ENCODE peak calls at places on chromosomes 11 and 22, in five cellular contexts. One of them, this sample, is unnamed.

GRCh38 chr11:130032931-130033330 is 30.3 kb upstream of the PRDM10 start:
- DNase-seq in lower leg skin: no peak
- DNase-seq in AG04449: no peak
- DNase-seq in fibroblast of lung: no peak
- DNase-seq in fibroblast of the aortic adventitia: no peak
- DNase-seq in this sample: no peak

GRCh38 chr22:47124451-47124881 is 362.0 kb downstream of the TBC1D22A start:
- DNase-seq in lower leg skin: no peak
- DNase-seq in AG04449: no peak
- DNase-seq in fibroblast of lung: no peak
- DNase-seq in fibroblast of the aortic adventitia: no peak
- DNase-seq in this sample: no peak

GRCh38 chr11:82003671-82004148 is 730.0 kb downstream of the FAM181B start:
- DNase-seq in lower leg skin: no peak
- DNase-seq in AG04449: no peak
- DNase-seq in fibroblast of lung: peak
- DNase-seq in fibroblast of the aortic adventitia: peak
- DNase-seq in this sample: peak

GRCh38 chr11:17700991-17701390 is 18.4 kb upstream of the MYOD1 start:
- DNase-seq in lower leg skin: no peak
- DNase-seq in AG04449: no peak
- DNase-seq in fibroblast of lung: no peak
- DNase-seq in fibroblast of the aortic adventitia: no peak
- DNase-seq in this sample: peak

GRCh38 chr22:37371491-37371890 is 55.8 kb downstream of the ELFN2 start:
- DNase-seq in lower leg skin: no peak
- DNase-seq in AG04449: no peak
- DNase-seq in fibroblast of lung: no peak
- DNase-seq in fibroblast of the aortic adventitia: no peak
- DNase-seq in this sample: no peak

GRCh38 chr11:104093426-104094280 is 57.2 kb downstream of the DDI1 start:
- DNase-seq in lower leg skin: no peak
- DNase-seq in AG04449: no peak
- DNase-seq in fibroblast of lung: no peak
- DNase-seq in fibroblast of the aortic adventitia: peak
- DNase-seq in this sample: no peak

GRCh38 chr11:46359936-46360335 is 12.7 kb downstream of the DGKZ start:
- DNase-seq in lower leg skin: no peak
- DNase-seq in AG04449: no peak
- DNase-seq in fibroblast of lung: no peak
- DNase-seq in fibroblast of the aortic adventitia: no peak
- DNase-seq in this sample: no peak

GRCh38 chr11:32792948-32793475 is 1.4 kb downstream of the CCDC73 start:
- DNase-seq in lower leg skin: peak
- DNase-seq in AG04449: no peak
- DNase-seq in fibroblast of lung: peak
- DNase-seq in fibroblast of the aortic adventitia: peak
- DNase-seq in this sample: peak

GRCh38 chr11:100991541-100991940 is 138.1 kb downstream of the PGR start:
- DNase-seq in lower leg skin: no peak
- DNase-seq in AG04449: peak
- DNase-seq in fibroblast of lung: peak
- DNase-seq in fibroblast of the aortic adventitia: no peak
- DNase-seq in this sample: peak

GRCh38 chr11:31412946-31413345 is 43.3 kb downstream of the DNAJC24 start:
- DNase-seq in lower leg skin: no peak
- DNase-seq in AG04449: peak
- DNase-seq in fibroblast of lung: peak
- DNase-seq in fibroblast of the aortic adventitia: peak
- DNase-seq in this sample: peak

GRCh38 chr22:23281406-23282088 is 101.2 kb downstream of the BCR start:
- DNase-seq in lower leg skin: peak
- DNase-seq in AG04449: no peak
- DNase-seq in fibroblast of lung: peak
- DNase-seq in fibroblast of the aortic adventitia: peak
- DNase-seq in this sample: peak

GRCh38 chr11:63870351-63871197 is 31.7 kb downstream of the MARK2 start:
- DNase-seq in lower leg skin: no peak
- DNase-seq in AG04449: no peak
- DNase-seq in fibroblast of lung: no peak
- DNase-seq in fibroblast of the aortic adventitia: no peak
- DNase-seq in this sample: no peak

GRCh38 chr11:63767415-63768231 is 952 bp downstream of the ZFTA start:
- DNase-seq in lower leg skin: peak
- DNase-seq in AG04449: no peak
- DNase-seq in fibroblast of lung: peak
- DNase-seq in fibroblast of the aortic adventitia: peak
- DNase-seq in this sample: peak

GRCh38 chr22:42178910-42179495 is 48.4 kb upstream of the CYP2D6 start:
- DNase-seq in lower leg skin: no peak
- DNase-seq in AG04449: no peak
- DNase-seq in fibroblast of lung: no peak
- DNase-seq in fibroblast of the aortic adventitia: no peak
- DNase-seq in this sample: no peak

GRCh38 chr11:12278766-12279671 is 98.4 kb upstream of the PARVA start:
- DNase-seq in lower leg skin: peak
- DNase-seq in AG04449: no peak
- DNase-seq in fibroblast of lung: no peak
- DNase-seq in fibroblast of the aortic adventitia: no peak
- DNase-seq in this sample: no peak

GRCh38 chr11:12540913-12541587 is 133.2 kb upstream of the TEAD1 start:
- DNase-seq in lower leg skin: peak
- DNase-seq in AG04449: peak
- DNase-seq in fibroblast of lung: peak
- DNase-seq in fibroblast of the aortic adventitia: peak
- DNase-seq in this sample: peak

GRCh38 chr11:74682731-74683278 is 48.4 kb downstream of the CHRDL2 start:
- DNase-seq in lower leg skin: peak
- DNase-seq in AG04449: no peak
- DNase-seq in fibroblast of lung: no peak
- DNase-seq in fibroblast of the aortic adventitia: no peak
- DNase-seq in this sample: no peak

GRCh38 chr22:45667486-45667885 is 4.1 kb upstream of the ATXN10 start:
- DNase-seq in lower leg skin: no peak
- DNase-seq in AG04449: no peak
- DNase-seq in fibroblast of lung: no peak
- DNase-seq in fibroblast of the aortic adventitia: no peak
- DNase-seq in this sample: no peak

GRCh38 chr22:31448382-31448781 is 41.3 kb downstream of the EIF4ENIF1 start:
- DNase-seq in lower leg skin: no peak
- DNase-seq in AG04449: no peak
- DNase-seq in fibroblast of lung: peak
- DNase-seq in fibroblast of the aortic adventitia: peak
- DNase-seq in this sample: no peak

GRCh38 chr11:74134661-74135515 is 35.9 kb downstream of the C2CD3 start:
- DNase-seq in lower leg skin: no peak
- DNase-seq in AG04449: no peak
- DNase-seq in fibroblast of lung: peak
- DNase-seq in fibroblast of the aortic adventitia: no peak
- DNase-seq in this sample: peak

GRCh38 chr22:45124176-45124857 is 39.4 kb upstream of the NUP50 start:
- DNase-seq in lower leg skin: no peak
- DNase-seq in AG04449: no peak
- DNase-seq in fibroblast of lung: no peak
- DNase-seq in fibroblast of the aortic adventitia: peak
- DNase-seq in this sample: no peak

GRCh38 chr22:49205401-49205800 is 622.3 kb downstream of the BRD1 start:
- DNase-seq in lower leg skin: peak
- DNase-seq in AG04449: no peak
- DNase-seq in fibroblast of lung: no peak
- DNase-seq in fibroblast of the aortic adventitia: no peak
- DNase-seq in this sample: no peak

GRCh38 chr11:69060806-69061712 is 12.3 kb downstream of the TPCN2 start:
- DNase-seq in lower leg skin: no peak
- DNase-seq in AG04449: no peak
- DNase-seq in fibroblast of lung: no peak
- DNase-seq in fibroblast of the aortic adventitia: no peak
- DNase-seq in this sample: no peak

GRCh38 chr11:489610-490185 is 17.3 kb downstream of the RNH1 start:
- DNase-seq in lower leg skin: no peak
- DNase-seq in AG04449: no peak
- DNase-seq in fibroblast of lung: no peak
- DNase-seq in fibroblast of the aortic adventitia: no peak
- DNase-seq in this sample: no peak

GRCh38 chr11:111976614-111977140 is 39.5 kb downstream of the DIXDC1 start:
- DNase-seq in lower leg skin: peak
- DNase-seq in AG04449: no peak
- DNase-seq in fibroblast of lung: peak
- DNase-seq in fibroblast of the aortic adventitia: no peak
- DNase-seq in this sample: peak

GRCh38 chr11:65861165-65861505 is 902 bp downstream of the MUS81 start:
- DNase-seq in lower leg skin: no peak
- DNase-seq in AG04449: no peak
- DNase-seq in fibroblast of lung: peak
- DNase-seq in fibroblast of the aortic adventitia: no peak
- DNase-seq in this sample: peak

GRCh38 chr11:11450744-11451362 is 97.8 kb upstream of the CSNK2A3 start:
- DNase-seq in lower leg skin: no peak
- DNase-seq in AG04449: peak
- DNase-seq in fibroblast of lung: peak
- DNase-seq in fibroblast of the aortic adventitia: peak
- DNase-seq in this sample: peak

GRCh38 chr11:92168936-92169335 is 55.7 kb upstream of the FAT3 start:
- DNase-seq in lower leg skin: no peak
- DNase-seq in AG04449: no peak
- DNase-seq in fibroblast of lung: no peak
- DNase-seq in fibroblast of the aortic adventitia: no peak
- DNase-seq in this sample: peak

GRCh38 chr11:119147604-119148333 is 1.1 kb upstream of the ABCG4 start:
- DNase-seq in lower leg skin: no peak
- DNase-seq in AG04449: no peak
- DNase-seq in fibroblast of lung: no peak
- DNase-seq in fibroblast of the aortic adventitia: no peak
- DNase-seq in this sample: no peak

GRCh38 chr22:31737932-31738331 is 12.0 kb downstream of the PRR14L start:
- DNase-seq in lower leg skin: no peak
- DNase-seq in AG04449: no peak
- DNase-seq in fibroblast of lung: no peak
- DNase-seq in fibroblast of the aortic adventitia: no peak
- DNase-seq in this sample: no peak

DNA sequence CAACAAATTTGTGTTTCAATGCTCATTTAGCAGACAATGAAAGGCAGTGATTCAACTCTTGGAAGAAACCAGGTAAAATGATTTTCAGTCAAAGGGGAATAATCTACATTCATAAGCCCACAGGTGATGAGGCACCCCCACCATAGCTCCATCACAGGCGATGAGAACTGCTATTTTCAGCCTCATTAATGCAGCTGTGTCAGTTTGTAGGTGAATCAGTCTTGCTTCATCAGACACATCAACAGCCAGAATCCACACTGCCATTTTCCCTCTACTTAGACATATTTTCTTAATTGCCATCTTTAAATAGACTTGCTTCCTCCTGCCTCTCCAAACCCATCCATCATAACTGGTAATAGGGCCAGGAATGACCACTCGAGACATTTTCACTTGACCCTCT is 701.0 kb downstream of the OPCML start:
- DNase-seq in lower leg skin: no peak
- DNase-seq in AG04449: no peak
- DNase-seq in fibroblast of lung: no peak
- DNase-seq in fibroblast of the aortic adventitia: no peak
- DNase-seq in this sample: no peak
- H3K4me3 ChIP-seq in lower leg skin: no peak
- H3K4me3 ChIP-seq in AG04449: no peak
- H3K4me3 ChIP-seq in fibroblast of lung: no peak
- H3K4me3 ChIP-seq in fibroblast of the aortic adventitia: no peak
- H3K4me3 ChIP-seq in this sample: no peak

DNA sequence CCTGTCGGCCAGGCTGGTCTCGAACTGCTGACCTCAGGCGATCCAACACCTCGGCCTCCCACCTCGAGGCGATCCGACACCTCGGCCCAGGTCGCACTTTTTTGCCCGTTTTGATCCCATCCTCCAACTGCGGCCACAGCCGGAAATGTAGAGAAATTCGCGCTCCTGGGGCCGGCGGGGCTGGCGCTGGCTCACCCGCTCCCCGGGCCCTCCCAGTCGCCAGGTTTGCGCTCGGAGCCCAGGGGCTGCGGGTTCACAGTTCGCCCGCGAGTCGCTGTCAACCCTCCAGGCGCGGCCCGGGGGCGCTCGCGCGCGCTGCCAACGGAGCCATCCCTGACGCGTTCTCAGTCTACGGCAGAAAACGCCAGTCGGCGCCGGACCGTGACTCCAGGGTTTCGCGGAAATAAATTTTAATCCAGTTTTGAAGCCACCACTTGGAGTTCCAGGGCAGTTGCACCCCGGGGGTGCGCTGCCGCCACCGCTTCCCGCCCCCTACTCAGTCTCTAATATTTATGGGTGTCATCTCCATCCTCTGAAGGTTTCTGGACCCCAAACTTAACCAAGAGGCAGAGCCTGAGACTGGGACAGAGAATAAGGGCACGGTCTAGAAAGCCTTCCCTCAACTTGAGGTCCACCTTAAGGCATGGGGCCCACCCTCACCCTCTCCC is 1.5 kb upstream of the KLHDC7B start:
- DNase-seq in lower leg skin: peak
- DNase-seq in AG04449: no peak
- DNase-seq in fibroblast of lung: peak
- DNase-seq in fibroblast of the aortic adventitia: peak
- DNase-seq in this sample: peak
- TF ChIP-seq CTCF in lower leg skin: no peak
- TF ChIP-seq CTCF in AG04449: peak
- TF ChIP-seq CTCF in fibroblast of lung: peak
- TF ChIP-seq CTCF in fibroblast of the aortic adventitia: peak
- TF ChIP-seq CTCF in this sample: peak

DNA sequence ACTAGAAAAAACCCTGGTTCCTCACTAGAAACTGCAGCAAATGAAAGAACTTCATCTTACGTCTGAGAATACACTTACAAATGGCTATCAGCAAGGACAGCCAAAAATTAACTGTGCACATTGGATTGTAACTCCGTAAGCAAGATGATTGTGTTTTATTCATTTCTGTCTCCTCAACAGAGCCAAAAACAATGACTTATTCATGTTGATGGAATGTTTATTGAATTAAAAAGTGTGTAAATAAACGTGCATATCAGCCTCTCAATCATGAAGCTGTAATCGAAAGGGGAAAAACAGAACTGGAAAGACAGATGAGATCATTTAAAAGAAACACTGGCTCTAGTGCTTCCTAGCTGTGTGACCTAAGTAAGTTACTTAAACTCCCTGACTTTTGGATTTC is 307.5 kb upstream of the ZC3H12C start:
- DNase-seq in lower leg skin: no peak
- DNase-seq in AG04449: no peak
- DNase-seq in fibroblast of lung: peak
- DNase-seq in fibroblast of the aortic adventitia: peak
- DNase-seq in this sample: peak
- H3K4me3 ChIP-seq in lower leg skin: no peak
- H3K4me3 ChIP-seq in AG04449: no peak
- H3K4me3 ChIP-seq in fibroblast of lung: no peak
- H3K4me3 ChIP-seq in fibroblast of the aortic adventitia: peak
- H3K4me3 ChIP-seq in this sample: no peak

DNA sequence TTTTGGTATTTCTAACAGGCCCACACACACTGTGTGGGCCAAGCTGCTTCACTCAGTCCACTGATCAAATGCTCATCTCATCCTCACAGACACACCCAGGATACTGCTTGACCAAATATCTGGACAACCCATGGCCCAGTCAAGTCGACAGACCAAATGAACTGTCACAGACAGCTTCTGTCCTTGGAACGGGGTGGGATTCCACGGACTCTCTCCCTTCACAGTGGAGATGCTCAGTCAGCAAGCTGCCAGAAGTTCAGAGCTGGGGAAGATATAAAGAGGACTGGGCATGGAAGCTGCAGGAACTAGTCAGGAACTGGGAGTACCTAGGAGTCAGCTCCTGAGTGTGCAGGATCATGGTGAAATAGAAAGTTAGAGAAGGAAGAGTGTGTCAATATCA is 34.6 kb upstream of the CD81 start:
- DNase-seq in lower leg skin: peak
- DNase-seq in AG04449: no peak
- DNase-seq in fibroblast of lung: no peak
- DNase-seq in fibroblast of the aortic adventitia: no peak
- DNase-seq in this sample: no peak
- TF ChIP-seq CTCF in lower leg skin: no peak
- TF ChIP-seq CTCF in AG04449: no peak
- TF ChIP-seq CTCF in fibroblast of lung: no peak
- TF ChIP-seq CTCF in fibroblast of the aortic adventitia: no peak
- TF ChIP-seq CTCF in this sample: no peak

This sample was measured in epithelial cell of esophagus.